ENCODE peak calls at places on chromosomes 13 and 19, in ten cellular contexts. L is RCC 7860; K is Peyer's patch; W is activated CD4-positive, alpha-beta T cell treated with anti-CD3 and anti-CD28 coated beads for 1 hour; X is NCI-H2029; M is esophagus squamous epithelium; P is HS-5; S is midbrain; E is caudate nucleus; H is amygdala. T is an unnamed sample.

GRCh38 chr13:43140985-43141384 is 117.6 kb downstream of the DNAJC15 start:
- DNase-seq in L (no peak), K (no peak), W (no peak), X (no peak), M (no peak), P (no peak), S (no peak), E (no peak), H (no peak), T (no peak)

GRCh38 chr19:18802354-18802753 is 11.2 kb upstream of the COMP start:
- DNase-seq in L (no peak), K (no peak), W (no peak), X (no peak), M (no peak), P (no peak), S (no peak), E (no peak), H (no peak), T (no peak)

GRCh38 chr19:17282488-17283256 is 971 bp downstream of the ANKLE1 start:
- DNase-seq in L (peak), K (peak), W (peak), X (peak), M (no peak), P (no peak), S (peak), E (peak), H (no peak), T (peak)

GRCh38 chr13:20350819-20351218 is 118.7 kb upstream of the GJB6 start:
- DNase-seq in L (no peak), K (no peak), W (no peak), X (no peak), M (no peak), P (no peak), S (no peak), E (no peak), H (no peak), T (no peak)

GRCh38 chr19:14072535-14073231 is at the start of gene MISP3:
- DNase-seq in L (no peak), K (no peak), W (no peak), X (peak), M (no peak), P (no peak), S (no peak), E (no peak), H (no peak), T (peak)

GRCh38 chr13:98653471-98653985 is 76.6 kb upstream of the STK24 start:
- DNase-seq in L (peak), K (peak), W (peak), X (peak), M (peak), P (no peak), S (peak), E (peak), H (peak), T (peak)

GRCh38 chr19:2259331-2259730 is 3.1 kb upstream of the JSRP1 start:
- DNase-seq in L (no peak), K (no peak), W (no peak), X (peak), M (no peak), P (no peak), S (no peak), E (no peak), H (no peak), T (no peak)

GRCh38 chr13:110640591-110641029 is 25.3 kb downstream of the NAXD start:
- DNase-seq in L (peak), K (no peak), W (no peak), X (no peak), M (no peak), P (no peak), S (no peak), E (no peak), H (no peak), T (no peak)

GRCh38 chr13:39132286-39132685 is 94.0 kb downstream of the NHLRC3 start:
- DNase-seq in L (no peak), K (no peak), W (no peak), X (no peak), M (no peak), P (no peak), S (no peak), E (no peak), H (no peak), T (no peak)

GRCh38 chr19:5308471-5309437 is 31.9 kb downstream of the PTPRS start:
- DNase-seq in L (peak), K (no peak), W (no peak), X (peak), M (no peak), P (no peak), S (peak), E (peak), H (peak), T (no peak)

GRCh38 chr19:48806818-48807589 is 3.8 kb downstream of the BCAT2 start:
- DNase-seq in L (no peak), K (no peak), W (no peak), X (peak), M (no peak), P (no peak), S (no peak), E (peak), H (no peak), T (peak)

GRCh38 chr19:8210660-8211101 is 1.5 kb downstream of the CERS4 start:
- DNase-seq in L (no peak), K (peak), W (no peak), X (peak), M (no peak), P (no peak), S (no peak), E (no peak), H (no peak), T (no peak)

GRCh38 chr19:20503536-20503935 is 62.0 kb downstream of the ZNF737 start:
- DNase-seq in L (peak), K (no peak), W (no peak), X (peak), M (no peak), P (no peak), S (no peak), E (no peak), H (no peak), T (no peak)

GRCh38 chr19:21900401-21900800 is 64.4 kb upstream of the ZNF43 start:
- DNase-seq in L (no peak), K (no peak), W (no peak), X (no peak), M (no peak), P (no peak), S (no peak), E (no peak), H (no peak), T (no peak)

GRCh38 chr13:49641810-49642291 is 13.5 kb downstream of the ARL11 start:
- DNase-seq in L (no peak), K (no peak), W (no peak), X (no peak), M (peak), P (peak), S (peak), E (no peak), H (no peak), T (no peak)

GRCh38 chr19:51607920-51608562 is 22.2 kb downstream of the SIGLEC5 start:
- DNase-seq in L (peak), K (peak), W (peak), X (no peak), M (no peak), P (no peak), S (peak), E (no peak), H (no peak), T (peak)

GRCh38 chr13:77902319-77902963 is 16.2 kb downstream of the EDNRB start:
- DNase-seq in L (no peak), K (no peak), W (no peak), X (no peak), M (no peak), P (no peak), S (no peak), E (no peak), H (no peak), T (no peak)